ENCODE peak calls at places on chromosome 12, in six cellular contexts. L is posterior cingulate gyrus; V is choroid plexus epithelial cell; B is H4; M is NCI-H1417; N is central memory CD4-positive, alpha-beta T cell. P is an unnamed sample.

GRCh38 chr12:117189725-117190209 is 503 bp downstream of the FBXO21 start:
- DNase-seq in B (no peak), L (peak), V (peak), M (peak), N (no peak), P (no peak)

GRCh38 chr12:1530592-1531159 is 63.7 kb downstream of the FBXL14 start:
- DNase-seq in V (no peak), M (no peak), L (no peak), N (no peak), B (no peak), P (no peak)

GRCh38 chr12:57116580-57117281 is 5.6 kb upstream of the STAT6 start:
- DNase-seq in N (no peak), B (no peak), L (no peak), V (no peak), M (no peak), P (no peak)

GRCh38 chr12:67515679-67516363 is 132.7 kb upstream of the DYRK2 start:
- DNase-seq in B (peak), V (peak), N (peak), M (peak), L (no peak), P (no peak)

GRCh38 chr12:133203344-133204263 is 22.3 kb downstream of the ZNF268 start:
- DNase-seq in N (no peak), L (no peak), V (peak), B (no peak), M (no peak), P (no peak)

GRCh38 chr12:1502856-1503255 is 91.5 kb downstream of the FBXL14 start:
- DNase-seq in V (no peak), B (no peak), L (no peak), M (no peak), N (no peak), P (no peak)

GRCh38 chr12:68521321-68521839 is 89.3 kb upstream of the RAP1B start:
- DNase-seq in B (peak), N (no peak), L (no peak), V (peak), M (no peak), P (no peak)

GRCh38 chr12:18375131-18375530 is 113.8 kb downstream of the PIK3C2G start:
- DNase-seq in V (peak), M (no peak), B (no peak), N (no peak), L (no peak), P (no peak)

GRCh38 chr12:67621112-67621511 is 27.4 kb upstream of the DYRK2 start:
- DNase-seq in M (no peak), L (no peak), V (no peak), B (no peak), N (no peak), P (no peak)

GRCh38 chr12:126874427-126875026 is 1392.4 kb upstream of the TMEM132C start:
- DNase-seq in L (peak), N (peak), V (peak), B (peak), M (peak), P (peak)

GRCh38 chr12:52691076-52691764 is 11.0 kb upstream of the KRT1 start:
- DNase-seq in V (no peak), N (peak), M (peak), L (no peak), B (no peak), P (no peak)

GRCh38 chr12:10721654-10722501 is 1.2 kb downstream of the YBX3 start:
- DNase-seq in L (peak), M (peak), B (peak), N (peak), V (peak), P (peak)

GRCh38 chr12:11893998-11894397 is 176.7 kb upstream of the BCL2L14 start:
- DNase-seq in V (no peak), N (no peak), M (no peak), B (no peak), L (no peak), P (no peak)

GRCh38 chr12:2877047-2877958 is at the start of the genes FOXM1 and RHNO1:
- DNase-seq in M (peak), V (peak), L (peak), N (peak), B (peak), P (peak)

GRCh38 chr12:49533331-49533730 is 5.5 kb upstream of the KCNH3 start:
- DNase-seq in M (peak), L (no peak), V (no peak), B (no peak), N (no peak), P (no peak)

GRCh38 chr12:4648499-4649357 is at the start of the genes AKAP3 and NDUFA9:
- DNase-seq in L (peak), M (peak), B (peak), N (peak), V (peak), P (peak)

GRCh38 chr12:84638811-84639368 is 273.7 kb downstream of the SLC6A15 start:
- DNase-seq in L (no peak), B (peak), V (peak), N (no peak), M (no peak), P (no peak)

GRCh38 chr12:24901975-24902461 is 46.9 kb downstream of the BCAT1 start:
- DNase-seq in M (no peak), L (peak), V (peak), B (no peak), N (no peak), P (no peak)

GRCh38 chr12:60194682-60195081 is 598.9 kb downstream of the SLC16A7 start:
- DNase-seq in B (no peak), M (no peak), L (no peak), V (peak), N (no peak), P (no peak)

GRCh38 chr12:43653917-43654316 is 101.9 kb upstream of the ADAMTS20 start:
- DNase-seq in V (no peak), B (no peak), N (no peak), L (no peak), M (peak), P (no peak)